ENCODE peak calls at places on chromosome 4, in five cellular contexts. A is MCF 10A; Z is activated B cell treated with CpG ODN at 0.5 μM for 24 hours; I is CD8-positive, alpha-beta T cell; X is pancreas. W is an unnamed sample.

GRCh38 chr4:15241946-15242345 is 185.9 kb upstream of the C1QTNF7 start:
- DNase-seq in A (no peak), Z (no peak), I (no peak), X (no peak), W (no peak)

GRCh38 chr4:2042207-2042946 is 16.8 kb upstream of the NAT8L start:
- DNase-seq in A (no peak), Z (peak), I (no peak), X (no peak), W (no peak)

GRCh38 chr4:168886361-168886760 is 123.7 kb downstream of the CBR4 start:
- DNase-seq in A (peak), Z (no peak), I (no peak), X (no peak), W (no peak)

GRCh38 chr4:55311792-55312490 is 34.1 kb upstream of the SRD5A3 start:
- DNase-seq in A (no peak), Z (no peak), I (no peak), X (no peak), W (no peak)

GRCh38 chr4:155629183-155629825 is 37.3 kb upstream of the GUCY1A1 start:
- DNase-seq in A (peak), Z (no peak), I (no peak), X (no peak), W (no peak)

GRCh38 chr4:156815717-156816319 is 155.8 kb downstream of the PDGFC start:
- DNase-seq in A (no peak), Z (no peak), I (no peak), X (no peak), W (no peak)

GRCh38 chr4:48071171-48071570 is 54.6 kb downstream of the NIPAL1 start:
- DNase-seq in A (no peak), Z (no peak), I (no peak), X (no peak), W (no peak)

GRCh38 chr4:156374894-156375293 is 421.2 kb upstream of the CTSO start:
- DNase-seq in A (no peak), Z (no peak), I (no peak), X (no peak), W (no peak)

GRCh38 chr4:148044889-148045352 is 313.0 kb downstream of the ARHGAP10 start:
- DNase-seq in A (no peak), Z (no peak), I (no peak), X (no peak), W (no peak)

GRCh38 chr4:151035321-151035720 is 20.2 kb upstream of the LRBA start:
- DNase-seq in A (no peak), Z (no peak), I (no peak), X (peak), W (no peak)

GRCh38 chr4:24472514-24473308 is 111.6 kb downstream of the DHX15 start:
- DNase-seq in A (peak), Z (peak), I (peak), X (peak), W (peak)

GRCh38 chr4:24477919-24478318 is 106.4 kb downstream of the DHX15 start:
- DNase-seq in A (peak), Z (no peak), I (no peak), X (no peak), W (no peak)

GRCh38 chr4:24475756-24476155 is 108.6 kb downstream of the DHX15 start:
- DNase-seq in A (no peak), Z (no peak), I (no peak), X (no peak), W (no peak)

GRCh38 chr4:24473309-24473721 is 111.0 kb downstream of the DHX15 start:
- DNase-seq in A (peak), Z (no peak), I (no peak), X (peak), W (no peak)

GRCh38 chr4:24476209-24476781 is 108.1 kb downstream of the DHX15 start:
- DNase-seq in A (peak), Z (no peak), I (no peak), X (no peak), W (no peak)
- TF ChIP-seq CTCF in A (peak), Z (no peak), I (peak), X (peak), W (peak)

DNA sequence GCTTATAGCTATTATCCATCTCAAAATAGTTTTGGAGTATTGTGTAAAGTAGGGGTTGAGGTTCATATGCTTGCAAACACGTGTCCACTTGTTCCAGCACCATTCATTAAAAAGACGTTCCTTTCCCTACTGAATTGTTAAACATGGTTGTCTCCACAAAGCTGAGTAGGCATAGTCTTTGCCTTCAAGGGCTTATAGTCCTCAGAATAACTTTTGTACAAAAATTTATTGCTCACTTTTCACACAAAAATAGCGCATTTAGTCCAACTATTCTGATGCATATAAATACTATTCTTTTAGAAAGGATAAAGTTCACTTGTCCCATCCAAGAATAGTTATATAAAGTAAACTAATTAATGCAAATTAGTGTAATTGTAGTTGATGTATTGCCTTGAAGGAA is 14.0 kb downstream of the LRIT3 start:
- DNase-seq in A (no peak), Z (no peak), I (no peak), X (no peak), W (no peak)
- TF ChIP-seq CTCF in A (no peak), Z (no peak), I (no peak), X (no peak), W (no peak)

GRCh38 chr4:78956979-78957378 is 17.7 kb upstream of the PAQR3 start:
- DNase-seq in A (no peak), Z (no peak), I (no peak), X (no peak), W (no peak)

GRCh38 chr4:78949735-78950134 is 10.5 kb upstream of the PAQR3 start:
- DNase-seq in A (no peak), Z (no peak), I (no peak), X (no peak), W (no peak)

GRCh38 chr4:78953231-78953630 is 14.0 kb upstream of the PAQR3 start:
- DNase-seq in A (no peak), Z (no peak), I (no peak), X (no peak), W (no peak)

GRCh38 chr4:78951862-78952472 is 12.7 kb upstream of the PAQR3 start:
- DNase-seq in A (peak), Z (no peak), I (no peak), X (no peak), W (no peak)

DNA sequence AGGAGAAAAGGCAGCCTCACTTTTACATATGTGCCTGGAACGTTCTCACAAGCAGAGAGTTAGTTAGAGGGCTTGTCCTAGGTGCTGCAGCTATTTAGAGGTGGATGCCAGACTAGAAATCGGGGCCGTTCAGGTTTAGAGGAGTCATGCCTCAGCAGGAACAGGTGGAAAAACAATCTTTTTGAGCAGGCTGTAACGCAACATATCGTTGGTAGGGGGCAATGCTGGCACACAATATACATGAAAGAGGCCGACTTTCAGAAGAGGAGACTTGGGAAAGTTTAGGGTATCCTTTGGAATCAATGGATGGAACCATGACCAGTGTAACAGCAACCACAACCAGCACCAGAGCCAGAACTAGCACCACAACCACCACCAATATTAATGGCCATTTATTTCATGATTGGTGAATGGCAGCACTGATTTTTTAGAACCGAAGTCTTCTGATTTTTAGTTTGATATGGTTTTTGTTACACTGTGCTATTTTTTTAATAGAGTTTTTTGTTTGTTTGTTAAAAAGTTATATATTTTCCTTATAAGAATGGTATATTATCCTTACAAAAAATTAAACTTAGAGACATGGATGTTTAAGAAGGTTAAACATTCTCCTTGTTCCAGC is 14.9 kb upstream of the PAQR3 start:
- DNase-seq in A (peak), Z (no peak), I (no peak), X (no peak), W (no peak)
- TF ChIP-seq CTCF in A (peak), Z (no peak), I (peak), X (no peak), W (no peak)

GRCh38 chr4:101348367-101348827 is 1.1 kb upstream of the PPP3CA start:
- DNase-seq in A (peak), Z (no peak), I (no peak), X (peak), W (no peak)

GRCh38 chr4:101346562-101347266 is 612 bp downstream of the PPP3CA start:
- DNase-seq in A (peak), Z (no peak), I (peak), X (peak), W (peak)

GRCh38 chr4:101346312-101346561 is 1.1 kb downstream of the PPP3CA start:
- DNase-seq in A (no peak), Z (no peak), I (peak), X (no peak), W (peak)

GRCh38 chr4:101347267-101347556 is at the start of gene PPP3CA:
- DNase-seq in A (no peak), Z (no peak), I (no peak), X (no peak), W (no peak)

DNA sequence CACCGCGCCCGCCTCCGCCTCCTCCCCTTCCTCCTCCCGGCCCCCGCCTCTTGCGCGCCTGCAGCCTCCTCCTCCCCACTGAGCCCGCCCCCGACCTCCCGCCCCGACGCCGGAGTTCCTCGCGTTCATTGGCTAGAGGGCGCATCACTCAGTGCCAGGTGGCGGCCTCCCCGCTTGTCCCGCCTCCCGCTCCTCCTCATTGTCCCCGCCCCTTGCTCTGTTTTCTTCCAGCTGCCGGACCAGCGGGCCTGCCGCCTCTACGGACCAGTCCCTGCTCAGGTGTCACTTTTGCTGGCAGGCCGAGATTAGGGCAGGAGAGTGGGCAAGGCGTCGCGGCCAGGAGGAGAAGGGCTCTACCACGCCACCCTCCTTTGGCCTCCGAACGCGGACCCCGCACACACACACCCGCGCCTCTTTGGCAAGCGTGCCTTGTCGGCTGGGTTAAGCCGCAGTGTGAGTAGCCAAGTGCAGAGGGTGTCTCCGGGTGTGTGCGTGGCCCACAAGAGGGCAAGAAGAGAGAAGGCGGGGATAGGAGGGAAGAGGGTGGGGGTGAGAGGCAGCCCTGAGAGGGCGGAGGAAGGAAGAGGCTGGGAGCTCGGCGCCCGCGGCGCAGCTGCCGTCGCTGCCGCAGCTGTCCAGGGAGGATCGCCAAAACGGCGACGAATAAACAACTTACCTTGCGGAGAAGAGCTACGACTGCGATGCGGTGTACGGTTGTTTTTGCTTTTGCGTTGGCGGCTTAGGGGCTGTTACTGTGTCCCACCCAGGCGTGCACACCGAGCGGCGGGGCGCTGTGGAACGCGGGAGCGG is 436 bp upstream of the PPP3CA start:
- DNase-seq in A (peak), Z (peak), I (peak), X (peak), W (peak)
- TF ChIP-seq CTCF in A (no peak), Z (no peak), I (no peak), X (no peak), W (no peak)

GRCh38 chr4:152585036-152585439 is 49.1 kb upstream of the FBXW7 start:
- DNase-seq in A (no peak), Z (no peak), I (no peak), X (no peak), W (no peak)

GRCh38 chr4:152579916-152580315 is 44.0 kb upstream of the FBXW7 start:
- DNase-seq in A (no peak), Z (no peak), I (no peak), X (no peak), W (no peak)

GRCh38 chr4:152578670-152579069 is 42.8 kb upstream of the FBXW7 start:
- DNase-seq in A (no peak), Z (no peak), I (no peak), X (no peak), W (no peak)

GRCh38 chr4:152579107-152579764 is 43.3 kb upstream of the FBXW7 start:
- DNase-seq in A (no peak), Z (no peak), I (no peak), X (no peak), W (no peak)

GRCh38 chr4:152581536-152582160 is 45.8 kb upstream of the FBXW7 start:
- DNase-seq in A (no peak), Z (no peak), I (no peak), X (no peak), W (no peak)
- TF ChIP-seq CTCF in A (no peak), Z (no peak), I (no peak), X (no peak), W (no peak)

GRCh38 chr4:185229021-185229818 is 19.8 kb downstream of the SNX25 start:
- DNase-seq in A (no peak), Z (no peak), I (no peak), X (peak), W (no peak)

GRCh38 chr4:185224597-185224996 is 15.2 kb downstream of the SNX25 start:
- DNase-seq in A (no peak), Z (no peak), I (no peak), X (no peak), W (no peak)

GRCh38 chr4:185227713-185228278 is 18.4 kb downstream of the SNX25 start:
- DNase-seq in A (no peak), Z (no peak), I (no peak), X (no peak), W (no peak)

GRCh38 chr4:185222598-185222997 is 13.2 kb downstream of the SNX25 start:
- DNase-seq in A (no peak), Z (no peak), I (no peak), X (no peak), W (no peak)

GRCh38 chr4:185227131-185227551 is 17.7 kb downstream of the SNX25 start:
- DNase-seq in A (no peak), Z (no peak), I (no peak), X (peak), W (no peak)
- TF ChIP-seq CTCF in A (no peak), Z (no peak), I (no peak), X (no peak), W (no peak)

GRCh38 chr4:19133315-19133714 is 1111.8 kb upstream of the LCORL start:
- DNase-seq in A (no peak), Z (no peak), I (no peak), X (no peak), W (no peak)

GRCh38 chr4:19134685-19135084 is 1113.1 kb upstream of the LCORL start:
- DNase-seq in A (no peak), Z (no peak), I (no peak), X (no peak), W (no peak)

GRCh38 chr4:19126903-19127302 is 1105.3 kb upstream of the LCORL start:
- DNase-seq in A (no peak), Z (no peak), I (no peak), X (no peak), W (no peak)

GRCh38 chr4:19128176-19128575 is 1106.6 kb upstream of the LCORL start:
- DNase-seq in A (no peak), Z (no peak), I (no peak), X (no peak), W (no peak)

DNA sequence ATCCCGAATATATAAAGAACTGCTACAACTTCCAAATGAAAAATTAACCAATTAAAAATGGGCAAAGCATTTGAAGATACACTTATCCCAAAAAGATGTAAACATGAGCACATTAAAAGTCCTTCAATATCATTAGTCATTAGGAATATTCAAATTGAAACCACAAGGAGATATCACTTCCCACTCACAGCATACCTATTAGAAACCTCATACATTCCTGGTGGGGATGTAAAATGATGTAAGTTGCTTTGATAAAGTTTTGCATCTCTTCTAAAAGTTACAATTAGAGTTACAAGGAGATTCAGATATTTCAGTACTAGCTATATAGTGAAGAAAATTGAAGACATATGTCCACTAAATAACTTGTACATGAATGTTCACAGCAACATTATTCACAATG is 1109.3 kb upstream of the LCORL start:
- DNase-seq in A (no peak), Z (no peak), I (no peak), X (no peak), W (no peak)
- TF ChIP-seq CTCF in A (no peak), Z (no peak), I (no peak), X (no peak), W (no peak)

GRCh38 chr4:96352051-96352517 is 512.2 kb downstream of the PDHA2 start:
- DNase-seq in A (peak), Z (no peak), I (no peak), X (no peak), W (no peak)
- TF ChIP-seq CTCF in A (peak), Z (no peak), I (no peak), X (no peak), W (no peak)